ENCODE peak calls at places on chromosomes 2 and 18, in eight cellular contexts. W is activated T-helper 2 cell treated with anti-CD3 and anti-CD28 coated beads, Interferon-gamma antibody, Interleukin-2, Interleukin-4, amounts not matched to agents 10 μg/mL and 5 μg/mL and 100 μg/mL, durations not matched to agents 14 hours and 24 hours and 36 hours; O is ACHN; I is T follicular helper cell; Z is substantia nigra; J is astrocyte; U is LoVo; Q is tibial artery. Y is an unnamed sample.

GRCh38 chr2:216664593-216665034 is 30.7 kb downstream of the IGFBP5 start:
- DNase-seq in W (no peak), O (peak; percentile 6), I (no peak), Z (no peak), J (peak; percentile 64), U (no peak), Q (no peak), Y (no peak)

GRCh38 chr18:56575819-56576663 is 62.4 kb downstream of the TXNL1 start:
- DNase-seq in W (no peak), O (peak; percentile 53), I (no peak), Z (no peak), J (peak; percentile 28), U (peak; percentile 53), Q (no peak), Y (peak; percentile 54)

GRCh38 chr2:220106065-220106464 is 478.6 kb downstream of the SLC4A3 start:
- DNase-seq in W (no peak), O (no peak), I (no peak), Z (no peak), J (no peak), U (no peak), Q (no peak), Y (no peak)

GRCh38 chr2:42359304-42359749 is 1.7 kb downstream of the COX7A2L start:
- DNase-seq in W (no peak), O (peak; percentile 33), I (no peak), Z (no peak), J (no peak), U (peak; percentile 34), Q (no peak), Y (no peak)

GRCh38 chr2:223952280-223952968 is 4.8 kb upstream of the MRPL44 start:
- DNase-seq in W (no peak), O (no peak), I (no peak), Z (no peak), J (no peak), U (no peak), Q (no peak), Y (no peak)

GRCh38 chr2:238728322-238729260 is 119.3 kb upstream of the TWIST2 start:
- DNase-seq in W (no peak), O (no peak), I (no peak), Z (no peak), J (peak; percentile 89), U (no peak), Q (peak; percentile 79), Y (no peak)

GRCh38 chr2:168699834-168700417 is 102.5 kb upstream of the NOSTRIN start:
- DNase-seq in W (no peak), O (no peak), I (no peak), Z (peak; percentile 5), J (peak; percentile 52), U (no peak), Q (no peak), Y (no peak)

GRCh38 chr2:217551229-217551909 is 451.4 kb downstream of the TNS1 start:
- DNase-seq in W (no peak), O (peak; percentile 75), I (no peak), Z (no peak), J (peak; percentile 79), U (peak; percentile 34), Q (no peak), Y (no peak)

GRCh38 chr18:3982541-3982940 is 472.6 kb downstream of the DLGAP1 start:
- DNase-seq in W (no peak), O (no peak), I (no peak), Z (no peak), J (peak; percentile 54), U (no peak), Q (no peak), Y (no peak)

GRCh38 chr2:191811807-191812602 is 34.9 kb downstream of the CAVIN2 start:
- DNase-seq in W (no peak), O (peak; percentile 71), I (no peak), Z (peak; percentile 7), J (peak; percentile 36), U (peak; percentile 68), Q (no peak), Y (peak; percentile 29)

GRCh38 chr2:48707466-48707865 is 48.1 kb downstream of the LHCGR start:
- DNase-seq in W (no peak), O (no peak), I (no peak), Z (no peak), J (no peak), U (peak; percentile 3), Q (no peak), Y (no peak)

GRCh38 chr2:60484080-60484737 is 69.2 kb downstream of the BCL11A start:
- DNase-seq in W (no peak), O (no peak), I (no peak), Z (no peak), J (peak; percentile 68), U (no peak), Q (no peak), Y (no peak)

GRCh38 chr2:26179446-26179907 is 6.6 kb downstream of the GAREM2 start:
- DNase-seq in W (no peak), O (no peak), I (no peak), Z (no peak), J (no peak), U (no peak), Q (no peak), Y (no peak)

GRCh38 chr2:202932425-202933138 is 20.5 kb downstream of the CARF start:
- DNase-seq in W (no peak), O (no peak), I (no peak), Z (no peak), J (no peak), U (no peak), Q (no peak), Y (no peak)

Y was measured in frontal cortex.